ENCODE peak calls at places on chromosomes 16 and 17, in nine cellular contexts. U, A, C, I, L, T, Q, J and W are unnamed samples.

GRCh38 chr16:72073831-72074230 is 10.8 kb downstream of the HPR start:
- DNase-seq in U (peak), A (no peak), C (no peak), I (peak), L (no peak), T (no peak), Q (no peak), J (no peak), W (no peak)

GRCh38 chr16:66269631-66270332 is 96.7 kb upstream of the CDH5 start:
- DNase-seq in U (peak), A (peak), C (no peak), I (no peak), L (no peak), T (no peak), Q (no peak), J (no peak), W (no peak)

GRCh38 chr17:47730681-47731080 is 2.4 kb upstream of the TBX21 start:
- DNase-seq in U (no peak), A (peak), C (no peak), I (no peak), L (no peak), T (no peak), Q (no peak), J (no peak), W (peak)

GRCh38 chr16:75415169-75415908 is 18.0 kb downstream of the CFDP1 start:
- DNase-seq in U (no peak), A (no peak), C (no peak), I (no peak), L (no peak), T (no peak), Q (no peak), J (no peak), W (no peak)

GRCh38 chr16:58428621-58429557 is 36.6 kb downstream of the GINS3 start:
- DNase-seq in U (no peak), A (no peak), C (no peak), I (no peak), L (no peak), T (no peak), Q (no peak), J (peak), W (no peak)

GRCh38 chr16:4760221-4760910 is 6.6 kb downstream of the ZNF500 start:
- DNase-seq in U (no peak), A (no peak), C (no peak), I (no peak), L (no peak), T (no peak), Q (no peak), J (no peak), W (no peak)

GRCh38 chr16:66380421-66380820 is 13.9 kb downstream of the CDH5 start:
- DNase-seq in U (no peak), A (no peak), C (no peak), I (no peak), L (no peak), T (no peak), Q (no peak), J (no peak), W (no peak)

GRCh38 chr17:63190821-63191220 is 224.8 kb downstream of the TANC2 start:
- DNase-seq in U (no peak), A (no peak), C (no peak), I (no peak), L (no peak), T (no peak), Q (no peak), J (no peak), W (no peak)

GRCh38 chr16:72878301-72879269 is 169.3 kb downstream of the ZFHX3 start:
- DNase-seq in U (no peak), A (no peak), C (no peak), I (no peak), L (no peak), T (no peak), Q (no peak), J (peak), W (no peak)

GRCh38 chr16:12462690-12463646 is 340.7 kb downstream of the CPPED1 start:
- DNase-seq in U (no peak), A (no peak), C (no peak), I (no peak), L (no peak), T (no peak), Q (no peak), J (peak), W (no peak)

GRCh38 chr16:67461600-67462278 is 19.2 kb downstream of the ATP6V0D1 start:
- DNase-seq in U (no peak), A (no peak), C (no peak), I (no peak), L (no peak), T (peak), Q (no peak), J (no peak), W (no peak)

GRCh38 chr17:7035591-7036368 is at the start of gene SLC16A13:
- DNase-seq in U (peak), A (peak), C (peak), I (peak), L (peak), T (peak), Q (peak), J (peak), W (peak)

GRCh38 chr17:81509687-81510523 is 2.7 kb downstream of the ACTG1 start:
- DNase-seq in U (no peak), A (peak), C (no peak), I (no peak), L (no peak), T (no peak), Q (no peak), J (no peak), W (no peak)

GRCh38 chr16:59591480-59591879 is 857.4 kb upstream of the GOT2 start:
- DNase-seq in U (no peak), A (no peak), C (no peak), I (no peak), L (no peak), T (no peak), Q (no peak), J (peak), W (no peak)

GRCh38 chr17:72465191-72466024 is 344.6 kb downstream of the SOX9 start:
- DNase-seq in U (no peak), A (peak), C (no peak), I (no peak), L (peak), T (no peak), Q (no peak), J (peak), W (no peak)

GRCh38 chr17:6153416-6153815 is 83.2 kb downstream of the WSCD1 start:
- DNase-seq in U (no peak), A (no peak), C (no peak), I (no peak), L (no peak), T (no peak), Q (no peak), J (no peak), W (no peak)

GRCh38 chr17:915416-916201 is 64.0 kb downstream of the NXN start:
- DNase-seq in U (no peak), A (no peak), C (no peak), I (no peak), L (no peak), T (no peak), Q (no peak), J (peak), W (no peak)

GRCh38 chr17:49730078-49730786 is 22.5 kb upstream of the SLC35B1 start:
- DNase-seq in U (peak), A (no peak), C (peak), I (peak), L (no peak), T (no peak), Q (peak), J (peak), W (peak)

GRCh38 chr17:63657776-63658175 is 35.6 kb downstream of the MAP3K3 start:
- DNase-seq in U (no peak), A (no peak), C (no peak), I (no peak), L (no peak), T (no peak), Q (no peak), J (no peak), W (no peak)

GRCh38 chr17:47733047-47733413 is at the start of gene TBX21:
- DNase-seq in U (no peak), A (peak), C (no peak), I (peak), L (peak), T (peak), Q (peak), J (peak), W (peak)

GRCh38 chr17:38922538-38923291 is 2.7 kb upstream of the LASP1NB start:
- DNase-seq in U (peak), A (peak), C (peak), I (no peak), L (no peak), T (peak), Q (peak), J (peak), W (peak)

GRCh38 chr16:66399930-66400329 is 27.2 kb upstream of the BEAN1 start:
- DNase-seq in U (no peak), A (no peak), C (no peak), I (no peak), L (no peak), T (no peak), Q (peak), J (no peak), W (no peak)

GRCh38 chr17:38464723-38465419 is 36.6 kb downstream of the ARHGAP23 start:
- DNase-seq in U (peak), A (no peak), C (peak), I (peak), L (peak), T (peak), Q (peak), J (peak), W (peak)

GRCh38 chr17:74008196-74008595 is 195.3 kb upstream of the RPL38 start:
- DNase-seq in U (no peak), A (peak), C (no peak), I (no peak), L (peak), T (no peak), Q (no peak), J (no peak), W (no peak)

GRCh38 chr16:56281256-56281805 is 90.0 kb downstream of the GNAO1 start:
- DNase-seq in U (no peak), A (peak), C (no peak), I (no peak), L (peak), T (no peak), Q (no peak), J (no peak), W (peak)

GRCh38 chr17:2253362-2253761 is 50.2 kb downstream of the SMG6 start:
- DNase-seq in U (no peak), A (no peak), C (no peak), I (no peak), L (no peak), T (no peak), Q (peak), J (no peak), W (no peak)

GRCh38 chr16:58456193-58456592 is 43.8 kb upstream of the NDRG4 start:
- DNase-seq in U (no peak), A (no peak), C (no peak), I (no peak), L (no peak), T (no peak), Q (no peak), J (peak), W (no peak)

GRCh38 chr17:69093279-69093789 is 32.6 kb upstream of the ABCA9 start:
- DNase-seq in U (no peak), A (no peak), C (no peak), I (no peak), L (no peak), T (no peak), Q (no peak), J (no peak), W (no peak)

GRCh38 chr16:49492090-49492801 is 118.6 kb downstream of the C16orf78 start:
- DNase-seq in U (peak), A (peak), C (no peak), I (peak), L (peak), T (peak), Q (peak), J (peak), W (peak)

GRCh38 chr16:46822270-46822669 is 8.7 kb downstream of the C16orf87 start:
- DNase-seq in U (no peak), A (no peak), C (no peak), I (no peak), L (no peak), T (no peak), Q (no peak), J (peak), W (no peak)

GRCh38 chr16:5604770-5605169 is 507.2 kb upstream of the EEF2KMT start:
- DNase-seq in U (no peak), A (no peak), C (no peak), I (no peak), L (peak), T (no peak), Q (no peak), J (no peak), W (no peak)

GRCh38 chr17:34607917-34608316 is 28.5 kb downstream of the TMEM132E start:
- DNase-seq in U (no peak), A (peak), C (no peak), I (no peak), L (no peak), T (no peak), Q (no peak), J (no peak), W (no peak)

GRCh38 chr16:67055712-67056487 is 27.0 kb downstream of the CBFB start:
- DNase-seq in U (no peak), A (no peak), C (no peak), I (no peak), L (peak), T (no peak), Q (no peak), J (peak), W (no peak)

GRCh38 chr16:66844342-66845079 is at the start of gene CA7:
- DNase-seq in U (no peak), A (no peak), C (no peak), I (no peak), L (no peak), T (no peak), Q (peak), J (no peak), W (no peak)

DNA sequence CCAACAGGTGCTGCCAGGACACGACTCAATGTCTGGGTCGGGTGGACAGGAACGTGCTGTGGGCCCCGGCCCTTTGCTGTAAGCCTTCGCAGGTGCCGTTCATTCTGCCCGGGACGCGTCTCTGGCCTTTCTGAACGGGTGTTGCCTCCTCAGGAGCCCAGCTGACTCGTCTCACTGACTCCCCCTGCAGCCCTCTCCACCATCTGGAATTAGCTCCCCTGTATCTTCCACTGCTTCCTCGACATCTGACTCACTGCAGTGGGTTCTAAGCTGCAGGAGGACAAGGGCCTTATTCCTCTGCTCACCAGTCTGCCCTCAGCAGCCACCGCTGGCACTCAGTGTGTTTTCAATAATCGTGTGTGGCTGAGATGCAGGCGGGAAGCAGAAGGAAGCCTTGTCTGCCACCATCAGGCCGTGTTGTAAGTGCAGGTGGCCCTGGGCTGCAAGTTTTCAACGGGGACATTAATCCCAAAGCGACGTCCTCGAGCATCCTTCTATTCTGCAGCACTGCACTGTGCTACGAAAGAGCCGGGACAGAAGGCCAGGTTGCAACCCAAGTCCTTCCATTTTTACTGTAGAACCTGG is 256.2 kb downstream of the FOXL1 start:
- DNase-seq in U (no peak), A (peak), C (no peak), I (no peak), L (no peak), T (no peak), Q (no peak), J (peak), W (no peak)
- TF ChIP-seq CTCF in U (no peak), A (peak), C (no peak), I (no peak), L (peak), T (no peak), Q (no peak), J (peak), W (no peak)

DNA sequence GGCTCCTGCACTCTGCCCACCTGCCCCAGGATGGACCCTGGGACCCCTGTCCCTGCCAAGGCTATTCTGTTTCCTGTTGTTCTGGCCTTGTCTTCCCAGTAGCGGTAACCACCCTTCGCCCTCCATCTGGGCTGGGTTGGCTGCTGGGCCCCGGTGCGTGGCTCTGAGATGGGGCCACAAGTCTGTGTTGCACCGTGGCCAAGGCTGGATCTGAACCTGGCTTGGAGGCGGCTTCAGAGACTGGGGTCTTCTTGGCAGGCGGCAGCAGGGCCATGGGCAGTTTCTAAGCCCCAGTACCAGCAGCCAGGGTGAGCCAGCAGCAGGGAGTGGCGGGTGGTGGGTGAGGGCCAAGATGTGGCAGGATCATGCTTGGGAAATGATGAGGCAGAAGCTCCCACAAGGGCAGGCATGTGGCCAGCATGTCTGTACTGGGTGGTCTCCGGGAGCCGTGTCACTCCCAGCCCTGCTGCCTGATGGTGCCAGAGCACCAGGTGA is 12.6 kb downstream of the MAP2K3 start:
- DNase-seq in U (no peak), A (no peak), C (no peak), I (no peak), L (no peak), T (no peak), Q (no peak), J (no peak), W (no peak)
- H3K27ac ChIP-seq in U (no peak), A (no peak), C (no peak), I (peak), L (no peak), T (no peak), Q (peak), J (no peak), W (no peak)

GRCh38 chr16:8564934-8565345 is 25.4 kb downstream of the TMEM114 start:
- DNase-seq in U (no peak), A (no peak), C (no peak), I (no peak), L (no peak), T (no peak), Q (no peak), J (no peak), W (no peak)

GRCh38 chr16:8567355-8568230 is 22.7 kb downstream of the TMEM114 start:
- DNase-seq in U (peak), A (peak), C (peak), I (peak), L (peak), T (peak), Q (peak), J (peak), W (peak)

GRCh38 chr16:8561496-8561895 is 28.8 kb downstream of the TMEM114 start:
- DNase-seq in U (no peak), A (no peak), C (no peak), I (no peak), L (no peak), T (no peak), Q (no peak), J (no peak), W (no peak)

GRCh38 chr16:8568231-8568617 is 22.1 kb downstream of the TMEM114 start:
- DNase-seq in U (no peak), A (no peak), C (no peak), I (no peak), L (no peak), T (no peak), Q (no peak), J (peak), W (no peak)

GRCh38 chr16:8565498-8565897 is 24.8 kb downstream of the TMEM114 start:
- DNase-seq in U (no peak), A (peak), C (no peak), I (no peak), L (no peak), T (no peak), Q (no peak), J (no peak), W (no peak)
- TF ChIP-seq CTCF in U (no peak), A (peak), C (no peak), I (no peak), L (no peak), T (no peak), Q (no peak), J (no peak), W (no peak)

DNA sequence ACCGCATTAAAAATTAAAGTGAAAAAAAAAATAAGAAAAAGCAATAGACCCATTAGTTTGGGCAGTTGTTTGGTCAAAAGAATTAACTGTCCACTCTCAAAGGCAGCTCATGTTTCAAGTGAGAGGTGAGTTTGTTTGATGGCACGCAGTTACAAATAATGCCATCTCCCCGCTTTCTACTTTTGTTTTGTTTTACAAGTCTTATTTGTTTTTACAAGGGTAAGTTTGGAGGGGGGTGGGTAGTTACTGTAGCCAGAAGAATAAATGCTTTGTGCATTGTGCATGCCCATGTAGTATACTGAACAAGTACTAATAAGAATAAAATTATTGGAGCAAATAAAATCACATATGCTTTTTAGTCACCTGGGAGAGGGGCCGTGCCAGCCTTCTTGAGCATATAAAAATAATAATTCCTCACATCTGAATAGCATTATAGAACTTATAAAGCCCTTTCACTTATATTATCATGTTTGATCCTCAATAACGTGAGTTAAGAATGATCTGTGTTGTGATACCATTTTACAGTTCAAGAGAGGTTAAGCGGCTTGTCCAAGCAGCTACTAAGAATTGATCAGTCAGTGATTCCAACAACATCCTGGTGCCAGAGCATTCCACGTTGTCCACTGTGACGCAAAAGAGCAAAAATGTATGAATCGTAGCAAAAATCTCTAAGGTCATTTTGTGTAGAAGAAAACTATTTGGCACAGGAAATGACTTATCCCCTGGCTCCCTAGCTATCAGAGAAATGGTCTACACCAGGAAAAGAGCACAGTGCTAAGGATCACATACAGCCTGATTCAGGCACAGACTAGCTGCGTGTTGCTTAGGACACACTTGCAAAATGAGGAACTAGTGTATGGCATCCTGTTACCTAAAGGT is 32.9 kb downstream of the ANKFN1 start:
- DNase-seq in U (no peak), A (no peak), C (no peak), I (no peak), L (no peak), T (no peak), Q (no peak), J (peak), W (no peak)
- H3K27ac ChIP-seq in U (no peak), A (no peak), C (no peak), I (no peak), L (no peak), T (no peak), Q (no peak), J (peak), W (no peak)

GRCh38 chr17:82881900-82882714 is 42.3 kb upstream of the ZNF750 start:
- DNase-seq in U (peak), A (no peak), C (no peak), I (peak), L (no peak), T (no peak), Q (no peak), J (no peak), W (peak)
- TF ChIP-seq CTCF in U (no peak), A (no peak), C (no peak), I (no peak), L (no peak), T (no peak), Q (no peak), J (no peak), W (no peak)

GRCh38 chr17:44796731-44797130 is 33.4 kb downstream of the GJC1 start:
- DNase-seq in U (no peak), A (no peak), C (no peak), I (no peak), L (no peak), T (no peak), Q (no peak), J (no peak), W (no peak)

GRCh38 chr17:44795421-44795820 is 34.7 kb downstream of the GJC1 start:
- DNase-seq in U (no peak), A (no peak), C (no peak), I (no peak), L (no peak), T (no peak), Q (no peak), J (no peak), W (no peak)

GRCh38 chr17:44797809-44798208 is 32.3 kb downstream of the GJC1 start:
- DNase-seq in U (no peak), A (no peak), C (no peak), I (no peak), L (no peak), T (no peak), Q (no peak), J (peak), W (no peak)

GRCh38 chr17:44795928-44796327 is 34.2 kb downstream of the GJC1 start:
- DNase-seq in U (no peak), A (no peak), C (no peak), I (no peak), L (no peak), T (no peak), Q (no peak), J (no peak), W (no peak)

GRCh38 chr17:44798352-44798751 is 31.7 kb downstream of the GJC1 start:
- DNase-seq in U (no peak), A (no peak), C (no peak), I (no peak), L (no peak), T (no peak), Q (no peak), J (no peak), W (no peak)
- H3K27ac ChIP-seq in U (no peak), A (no peak), C (peak), I (peak), L (no peak), T (peak), Q (peak), J (peak), W (no peak)